ENCODE peak calls at places on chromosome 10, in four cellular contexts. N is fibroblast of lung, D is GM23248, H is astrocyte. A is an unnamed sample.
A peak's percentile ranks its signal among the peaks of the same experiment; 100 is the strongest.

GRCh38 chr10:63798599-63799498 is 277.6 kb downstream of the REEP3 start:
- DNase-seq in H (peak; percentile 99), D (peak; percentile 91), N (peak; percentile 96), A (no peak)

GRCh38 chr10:71799112-71799511 is 25.8 kb upstream of the VSIR start:
- DNase-seq in N (no peak), H (no peak), D (no peak), A (no peak)

GRCh38 chr10:116870949-116871348 is 21.6 kb downstream of the ENO4 start:
- DNase-seq in N (no peak), D (no peak), H (no peak), A (no peak)

GRCh38 chr10:32070645-32071044 is 14.4 kb upstream of the KIF5B start:
- DNase-seq in N (no peak), D (no peak), H (no peak), A (no peak)

GRCh38 chr10:69088801-69089501 is 1.0 kb downstream of the SRGN start:
- DNase-seq in N (peak; percentile 72), H (peak; percentile 57), D (peak; percentile 47), A (no peak)

GRCh38 chr10:6162589-6163356 is 40.0 kb upstream of the PFKFB3 start:
- DNase-seq in D (peak; percentile 27), H (no peak), N (no peak), A (no peak)

GRCh38 chr10:71770255-71770654 is 3.1 kb downstream of the VSIR start:
- DNase-seq in D (peak; percentile 85), H (no peak), N (no peak), A (no peak)

GRCh38 chr10:78506614-78507013 is 473.0 kb downstream of the RPS24 start:
- DNase-seq in H (no peak), D (no peak), N (no peak), A (no peak)

GRCh38 chr10:29064665-29065064 is 224.2 kb upstream of the LYZL1 start:
- DNase-seq in N (peak; percentile 14), D (peak; percentile 4), H (no peak), A (no peak)

GRCh38 chr10:95559466-95559865 is 1.7 kb downstream of the SORBS1 start:
- DNase-seq in H (no peak), N (no peak), D (no peak), A (no peak)

GRCh38 chr10:116765549-116766162 is 23.3 kb upstream of the HSPA12A start:
- DNase-seq in D (no peak), N (peak; percentile 22), H (no peak), A (no peak)

GRCh38 chr10:70816220-70816894 is 609 bp downstream of the SGPL1 start:
- DNase-seq in D (peak; percentile 85), N (peak; percentile 86), H (peak; percentile 90), A (no peak)

GRCh38 chr10:43294892-43295291 is 28.0 kb upstream of the RASGEF1A start:
- DNase-seq in D (no peak), N (no peak), H (no peak), A (no peak)

GRCh38 chr10:50379652-50380051 is 128.3 kb upstream of the ASAH2 start:
- DNase-seq in D (no peak), H (no peak), N (no peak), A (no peak)

GRCh38 chr10:60238408-60239100 is 151.1 kb downstream of the ANK3 start:
- DNase-seq in D (peak; percentile 49), N (peak; percentile 84), H (peak; percentile 52), A (no peak)

GRCh38 chr10:118101501-118101900 is 54.8 kb upstream of the RAB11FIP2 start:
- DNase-seq in H (peak; percentile 47), N (no peak), D (peak; percentile 78), A (no peak)

GRCh38 chr10:111560042-111560441 is 483.2 kb downstream of the ADRA2A start:
- DNase-seq in D (peak; percentile 40), N (no peak), H (no peak), A (no peak)

GRCh38 chr10:61250131-61250530 is 203.1 kb downstream of the TMEM26 start:
- DNase-seq in H (no peak), D (no peak), N (no peak), A (no peak)
- H3K9me3 ChIP-seq in H (no peaks in the 10 kb centered on the region), D (no peaks in the 10 kb centered on the region), N (no peaks in the 10 kb centered on the region), A (no peaks in the 10 kb centered on the region)

GRCh38 chr10:101230185-101230917 is 1.1 kb upstream of the LBX1 start:
- DNase-seq in N (no peak), D (peak; percentile 16), H (no peak), A (no peak)
- TF ChIP-seq EZH2 in N (peak; percentile 93), D (no peak), H (peak; percentile 89), A (peak; percentile 71)

GRCh38 chr10:17028843-17029580 is 100.6 kb downstream of the CUBN start:
- DNase-seq in D (peak; percentile 15), H (no peak), N (no peak), A (no peak)
- H3K4me2 ChIP-seq in D (peak overlapping the region; percentile 81), H (peak overlapping the region; percentile 84), N (peak overlapping the region; percentile 82), A (peak overlapping the region; percentile 49)

GRCh38 chr10:92124524-92125168 is 166.2 kb downstream of the CPEB3 start:
- DNase-seq in H (peak; percentile 92), D (peak; percentile 33), N (peak; percentile 90), A (no peak)
- H3K9me3 ChIP-seq in H (no peaks in the 10 kb centered on the region), D (no peaks in the 10 kb centered on the region), N (no peaks in the 10 kb centered on the region), A (no peaks in the 10 kb centered on the region)

DNA sequence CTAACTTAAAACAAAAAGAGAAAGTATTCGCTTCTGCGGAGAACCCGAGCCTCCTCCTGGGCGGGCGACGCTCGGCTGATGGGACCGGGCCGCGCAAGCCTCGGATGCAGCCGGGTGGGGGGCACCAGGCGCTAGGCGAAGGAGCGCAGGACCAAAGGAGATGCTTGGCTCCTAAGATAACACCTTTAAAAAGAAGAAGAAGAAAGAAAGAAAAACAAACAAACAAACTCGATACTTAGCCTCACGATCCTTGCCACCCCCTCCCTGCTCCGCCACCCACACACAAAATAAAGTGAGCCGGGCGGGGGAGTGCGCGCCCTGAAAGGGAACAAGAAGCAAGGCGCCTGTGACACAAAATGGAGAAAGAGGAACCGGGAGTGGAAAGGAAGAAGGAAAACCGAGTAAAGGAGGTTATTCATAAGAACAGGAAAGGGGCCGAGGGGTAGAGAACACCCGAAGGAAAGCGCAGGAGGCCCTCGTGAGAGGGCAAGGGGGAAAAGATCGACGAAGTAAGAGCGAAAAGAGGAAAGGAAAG is 34.0 kb upstream of the EBLN1 start:
- DNase-seq in N (peak; percentile 59), H (peak; percentile 38), D (peak; percentile 78), A (no peak)
- TF ChIP-seq EZH2 in N (no peak), H (no peak), D (no peak), A (no peak)

DNA sequence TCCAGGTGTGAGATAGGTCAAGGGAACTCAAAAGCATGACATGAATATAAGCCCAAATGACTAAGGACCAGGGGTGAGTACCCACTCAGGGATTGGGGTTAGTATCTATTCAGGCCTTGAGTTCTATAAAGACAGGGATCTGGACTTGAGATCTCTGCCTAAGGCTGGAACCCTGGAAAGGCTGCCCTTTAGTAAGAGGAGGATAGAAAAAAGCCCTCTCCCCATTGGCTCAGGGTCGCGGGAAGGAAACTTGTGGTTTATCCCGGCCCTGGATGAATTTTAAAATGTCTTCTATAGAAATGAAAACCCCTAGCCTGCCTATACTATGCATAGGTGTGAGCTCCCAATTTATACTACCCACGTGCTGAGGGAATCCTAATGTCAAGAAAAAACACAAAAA is 2.4 kb upstream of the ITPRIP start:
- DNase-seq in N (no peak), H (no peak), D (no peak), A (no peak)
- H3K4me2 ChIP-seq in N (no peak overlapping the region), H (peak overlapping the region; percentile 94), D (no peak overlapping the region), A (no peak overlapping the region)

GRCh38 chr10:5147981-5148677 is 36.8 kb downstream of the AKR1C8 start:
- DNase-seq in D (no peak), N (no peak), H (no peak), A (no peak)
- H3K9me3 ChIP-seq in D (no peaks in the 10 kb centered on the region), N (no peaks in the 10 kb centered on the region), H (no peaks in the 10 kb centered on the region), A (no peaks in the 10 kb centered on the region)

DNA sequence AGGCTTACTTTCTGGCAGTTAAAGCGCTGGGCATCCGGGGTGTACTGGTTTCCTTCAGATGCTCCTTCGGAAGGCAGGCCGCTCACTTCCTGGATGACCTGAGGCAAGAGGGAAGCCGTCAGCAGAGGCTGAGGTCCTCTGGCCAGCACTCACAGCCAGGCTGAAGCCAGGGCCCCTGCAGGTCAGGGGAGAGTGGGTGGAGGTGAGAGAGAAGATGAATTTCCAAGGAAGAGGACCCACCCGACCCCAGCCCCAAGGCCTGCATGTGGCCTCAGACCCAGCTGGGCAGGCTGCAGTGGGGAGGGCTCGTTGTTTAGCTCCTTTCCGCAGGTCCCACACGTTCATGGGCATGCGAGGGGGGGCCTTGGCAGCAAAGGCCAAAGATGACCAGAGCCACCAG is 71.3 kb downstream of the VWA2 start:
- DNase-seq in D (no peak), H (no peak), N (no peak), A (no peak)
- TF ChIP-seq EZH2 in D (no peak), H (no peak), N (no peak), A (no peak)

GRCh38 chr10:13936826-13937225 is 350.1 kb downstream of the PRPF18 start:
- DNase-seq in H (no peak), D (no peak), N (no peak), A (no peak)

GRCh38 chr10:13942030-13942429 is 355.3 kb downstream of the PRPF18 start:
- DNase-seq in H (no peak), N (no peak), D (no peak), A (no peak)

GRCh38 chr10:13939391-13939790 is 352.6 kb downstream of the PRPF18 start:
- DNase-seq in H (peak; percentile 70), N (peak; percentile 61), D (peak; percentile 10), A (no peak)

GRCh38 chr10:13943735-13944398 is 357.1 kb downstream of the PRPF18 start:
- DNase-seq in H (no peak), N (no peak), D (no peak), A (no peak)

DNA sequence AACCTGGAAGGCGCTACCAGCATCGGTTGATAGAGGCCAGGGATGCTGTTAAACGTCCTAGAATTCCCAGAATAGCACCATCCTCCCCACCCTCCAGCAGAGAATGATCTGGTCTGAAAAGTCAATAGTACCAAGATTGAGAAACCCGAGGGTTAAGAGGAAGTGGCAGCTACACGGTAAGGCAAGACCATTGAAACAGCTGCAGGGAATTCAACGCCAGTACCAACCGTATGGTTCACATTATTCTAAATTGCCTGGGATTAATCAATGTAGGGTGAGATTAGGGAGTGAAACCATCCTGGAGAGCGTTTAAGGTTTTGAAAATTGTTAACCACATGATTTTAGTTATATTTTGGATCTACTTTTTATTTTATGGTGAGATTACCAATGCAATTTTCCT is 352.2 kb downstream of the PRPF18 start:
- DNase-seq in H (no peak), N (no peak), D (no peak), A (no peak)
- H3K4me2 ChIP-seq in H (no peak overlapping the region), N (no peak overlapping the region), D (no peak overlapping the region), A (no peak overlapping the region)

DNA sequence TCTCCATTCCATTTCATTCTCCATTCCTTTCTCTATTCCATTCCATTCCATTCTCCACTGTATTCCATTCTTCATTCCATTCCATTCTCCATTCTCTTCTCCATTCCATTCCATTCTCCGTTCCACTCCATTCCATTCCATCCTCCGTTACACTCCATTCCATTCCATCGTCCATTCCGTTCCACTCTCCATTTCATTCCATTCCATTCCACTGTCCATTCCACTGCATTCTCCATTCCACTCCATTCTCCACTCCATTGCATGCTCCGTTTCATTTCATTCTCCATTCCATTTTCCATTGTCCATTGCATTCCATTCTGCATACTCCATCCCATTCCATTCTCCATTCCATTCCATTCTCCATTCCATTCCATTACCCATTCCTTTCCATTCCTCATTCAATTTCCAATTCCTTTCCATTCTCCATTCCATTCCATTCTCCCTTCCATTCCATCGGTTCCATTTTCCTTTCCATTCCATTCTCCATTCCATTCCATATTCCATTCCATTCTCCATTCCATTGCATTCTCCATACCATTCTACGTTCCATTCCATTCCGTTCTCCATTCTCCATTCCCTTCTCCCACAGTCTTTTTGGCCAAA is 78.3 kb downstream of the NSUN6 start:
- DNase-seq in H (no peak), N (no peak), D (no peak), A (no peak)
- H3K9me3 ChIP-seq in H (peaks cover 14% of the 10 kb centered on the region), N (no peaks in the 10 kb centered on the region), D (no peaks in the 10 kb centered on the region), A (no peaks in the 10 kb centered on the region)